ENCODE peak calls at places on chromosomes 12 and 14, in five cellular contexts. K is glutamatergic neuron, L is GM12878, O is amygdala, B is fibroblast of pulmonary artery. G is an unnamed sample.

GRCh38 chr12:87054225-87054624 is 798.0 kb upstream of the MGAT4C start:
- DNase-seq in L (no peak), K (no peak), B (peak; percentile 84), O (no peak), G (no peak)

GRCh38 chr12:4118017-4118510 is 155.5 kb upstream of the CCND2 start:
- DNase-seq in O (no peak), L (peak; percentile 89), B (peak; percentile 49), K (no peak), G (peak; percentile 71)

GRCh38 chr12:452667-453210 is 7.0 kb upstream of the B4GALNT3 start:
- DNase-seq in L (no peak), O (no peak), K (no peak), B (no peak), G (no peak)

GRCh38 chr14:64191756-64192155 is 102.4 kb downstream of the ESR2 start:
- DNase-seq in O (no peak), L (no peak), K (no peak), B (peak; percentile 87), G (peak; percentile 92)

GRCh38 chr14:80955434-80955939 is at the start of gene TSHR:
- DNase-seq in O (no peak), K (peak; percentile 36), L (no peak), B (peak; percentile 16), G (no peak)

GRCh38 chr14:102140027-102140749 is 491 bp downstream of the WDR20 start:
- DNase-seq in O (peak; percentile 42), B (peak; percentile 17), K (peak; percentile 67), L (no peak), G (no peak)

GRCh38 chr14:78714722-78715121 is 544.5 kb downstream of the NRXN3 start:
- DNase-seq in K (no peak), O (no peak), L (no peak), B (no peak), G (no peak)

GRCh38 chr12:38424436-38424835 is 107.9 kb downstream of the ALG10B start:
- DNase-seq in O (no peak), L (no peak), B (no peak), K (no peak), G (no peak)